ENCODE peak calls at places on chromosome 14, in nine cellular contexts. P is choroid plexus epithelial cell, L is transverse colon, S is AG10803, R is GM13976, I is kidney epithelial cell, Y is GM13977, Z is foreskin keratinocyte, N is psoas muscle. X is an unnamed sample.

GRCh38 chr14:20247651-20248246 is 8.7 kb downstream of the OR11H4 start:
- DNase-seq in P (no peak), L (no peak), S (no peak), R (no peak), I (no peak), Y (no peak), Z (peak), N (no peak), X (peak)

GRCh38 chr14:30417121-30417520 is 141.8 kb upstream of the G2E3 start:
- DNase-seq in P (peak), L (no peak), S (no peak), R (no peak), I (no peak), Y (no peak), Z (no peak), N (no peak), X (peak)

GRCh38 chr14:103522028-103522581 is 525 bp downstream of the CKB start:
- DNase-seq in P (no peak), L (no peak), S (no peak), R (no peak), I (no peak), Y (peak), Z (no peak), N (peak), X (no peak)

GRCh38 chr14:68796418-68797101 is 3.7 kb upstream of the ZFP36L1 start:
- DNase-seq in P (no peak), L (no peak), S (peak), R (no peak), I (no peak), Y (no peak), Z (no peak), N (no peak), X (peak)

GRCh38 chr14:68109132-68109531 is 289.6 kb downstream of the RAD51B start:
- DNase-seq in P (peak), L (no peak), S (peak), R (no peak), I (no peak), Y (no peak), Z (no peak), N (no peak), X (no peak)

GRCh38 chr14:101232340-101233015 is 328.8 kb upstream of the DIO3 start:
- DNase-seq in P (no peak), L (no peak), S (no peak), R (no peak), I (no peak), Y (no peak), Z (no peak), N (no peak), X (no peak)

GRCh38 chr14:63292805-63293204 is 25.9 kb downstream of the GPHB5 start:
- DNase-seq in P (no peak), L (no peak), S (no peak), R (no peak), I (no peak), Y (no peak), Z (no peak), N (no peak), X (no peak)

GRCh38 chr14:73684627-73685026 is 29.6 kb downstream of the PNMA1 start:
- DNase-seq in P (no peak), L (no peak), S (no peak), R (no peak), I (no peak), Y (no peak), Z (no peak), N (no peak), X (no peak)

GRCh38 chr14:21894003-21894897 is 220.6 kb upstream of the OR4E1 start:
- DNase-seq in P (peak), L (no peak), S (no peak), R (peak), I (no peak), Y (no peak), Z (no peak), N (no peak), X (peak)

GRCh38 chr14:102317564-102318248 is 1.8 kb upstream of the ZNF839 start:
- DNase-seq in P (peak), L (peak), S (peak), R (peak), I (no peak), Y (no peak), Z (no peak), N (no peak), X (peak)

GRCh38 chr14:105577339-105577861 is 51.0 kb downstream of the TMEM121 start:
- DNase-seq in P (no peak), L (no peak), S (no peak), R (no peak), I (no peak), Y (no peak), Z (no peak), N (no peak), X (no peak)

GRCh38 chr14:51328089-51328941 is 88.3 kb downstream of the TMX1 start:
- DNase-seq in P (peak), L (no peak), S (peak), R (no peak), I (no peak), Y (no peak), Z (no peak), N (peak), X (peak)

GRCh38 chr14:71338153-71338552 is 430.9 kb downstream of the PCNX1 start:
- DNase-seq in P (no peak), L (no peak), S (no peak), R (no peak), I (no peak), Y (no peak), Z (no peak), N (no peak), X (no peak)

GRCh38 chr14:68757618-68758081 is 35.2 kb downstream of the ZFP36L1 start:
- DNase-seq in P (peak), L (no peak), S (peak), R (no peak), I (no peak), Y (no peak), Z (no peak), N (peak), X (no peak)

GRCh38 chr14:84859116-84859515 is 670.8 kb upstream of the FLRT2 start:
- DNase-seq in P (no peak), L (no peak), S (no peak), R (no peak), I (no peak), Y (no peak), Z (no peak), N (no peak), X (no peak)

GRCh38 chr14:91892918-91893527 is 25.7 kb upstream of the TC2N start:
- DNase-seq in P (peak), L (no peak), S (no peak), R (peak), I (no peak), Y (peak), Z (no peak), N (no peak), X (peak)
- TF ChIP-seq CTCF in P (peak), L (peak), S (peak), R (peak), I (peak), Y (peak), Z (peak), N (peak), X (peak)

DNA sequence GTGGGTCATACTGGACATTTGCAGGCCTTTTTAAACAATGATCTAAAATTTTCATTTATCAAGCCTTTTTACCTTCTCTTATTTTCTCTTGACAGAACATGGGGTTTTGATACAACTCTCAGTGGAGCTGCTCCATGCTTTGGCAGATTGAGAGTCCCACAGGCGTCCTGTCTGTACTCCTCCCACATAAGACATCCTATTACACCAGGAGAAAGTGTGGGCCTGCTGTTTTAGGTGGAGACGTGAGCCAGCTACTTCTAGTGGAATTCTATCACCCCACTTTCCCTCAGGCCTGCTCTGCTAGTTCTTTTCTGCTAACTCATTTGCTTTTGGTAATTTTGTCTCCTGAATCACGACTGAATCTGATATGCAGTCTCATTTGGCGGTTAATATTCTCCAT is 33.5 kb upstream of the NRXN3 start:
- DNase-seq in P (no peak), L (no peak), S (no peak), R (no peak), I (no peak), Y (no peak), Z (no peak), N (no peak), X (no peak)
- TF ChIP-seq CTCF in P (no peak), L (no peak), S (no peak), R (no peak), I (no peak), Y (no peak), Z (no peak), N (no peak), X (no peak)

GRCh38 chr14:96384053-96384452 is 7.9 kb upstream of the AK7 start:
- DNase-seq in P (no peak), L (no peak), S (no peak), R (no peak), I (no peak), Y (no peak), Z (no peak), N (no peak), X (no peak)
- TF ChIP-seq CTCF in P (no peak), L (no peak), S (no peak), R (no peak), I (no peak), Y (no peak), Z (no peak), N (no peak), X (no peak)

GRCh38 chr14:59087711-59088110 is 100.8 kb upstream of the DAAM1 start:
- DNase-seq in P (no peak), L (no peak), S (no peak), R (no peak), I (no peak), Y (no peak), Z (no peak), N (no peak), X (no peak)

GRCh38 chr14:59087240-59087639 is 101.2 kb upstream of the DAAM1 start:
- DNase-seq in P (no peak), L (no peak), S (no peak), R (no peak), I (no peak), Y (no peak), Z (no peak), N (no peak), X (no peak)

GRCh38 chr14:59090572-59090971 is 97.9 kb upstream of the DAAM1 start:
- DNase-seq in P (no peak), L (no peak), S (peak), R (no peak), I (no peak), Y (no peak), Z (no peak), N (no peak), X (no peak)

GRCh38 chr14:59085207-59085739 is 103.2 kb upstream of the DAAM1 start:
- DNase-seq in P (no peak), L (no peak), S (no peak), R (no peak), I (no peak), Y (no peak), Z (no peak), N (no peak), X (no peak)

GRCh38 chr14:59086241-59086899 is 102.1 kb upstream of the DAAM1 start:
- DNase-seq in P (peak), L (no peak), S (peak), R (no peak), I (no peak), Y (no peak), Z (no peak), N (no peak), X (no peak)
- TF ChIP-seq CTCF in P (no peak), L (no peak), S (no peak), R (no peak), I (no peak), Y (no peak), Z (no peak), N (no peak), X (no peak)

DNA sequence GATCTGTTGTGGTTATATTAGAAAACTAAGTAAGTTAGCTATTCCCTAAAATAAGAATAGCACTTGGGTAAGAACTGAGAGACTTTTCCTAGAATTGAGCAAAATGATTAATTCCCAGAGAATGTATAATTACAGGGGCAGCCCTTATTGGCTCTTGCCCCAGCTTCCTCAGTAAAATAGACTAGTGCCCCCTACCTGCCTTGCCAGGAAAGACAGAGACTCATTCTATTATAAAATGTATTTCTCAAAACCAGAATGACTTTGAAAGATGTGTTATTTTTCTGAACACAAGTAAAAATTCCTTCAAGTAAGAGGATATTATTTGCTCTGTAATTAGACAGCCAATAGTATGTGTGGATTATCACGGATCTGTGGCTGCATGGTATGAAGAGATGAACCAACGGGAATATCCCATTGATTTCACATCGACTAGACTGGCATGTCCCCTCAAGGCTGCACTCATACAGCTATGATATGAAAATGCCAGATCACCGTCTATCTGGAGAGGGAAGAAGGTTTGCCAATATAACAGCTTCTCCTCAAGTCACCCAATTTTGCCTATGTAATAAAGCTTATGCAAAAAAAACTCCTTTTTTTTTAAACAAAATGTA is 7.4 kb upstream of the GLRX5 start:
- DNase-seq in P (peak), L (peak), S (peak), R (no peak), I (no peak), Y (no peak), Z (no peak), N (no peak), X (peak)
- TF ChIP-seq CTCF in P (peak), L (peak), S (peak), R (peak), I (peak), Y (peak), Z (peak), N (peak), X (peak)

X was measured in MCF 10A.